ENCODE peak calls at places on chromosomes 11 and 22, in eight cellular contexts. W, N, J, Y, I, P, Z and E are unnamed samples.

GRCh38 chr11:75578977-75579376 is 16.9 kb downstream of the SERPINH1 start:
- DNase-seq in W (no peak), N (no peak), J (no peak), Y (no peak), I (no peak), P (no peak), Z (no peak), E (no peak)

GRCh38 chr22:43351966-43352345 is 8.8 kb upstream of the SCUBE1 start:
- DNase-seq in W (no peak), N (peak; percentile 30), J (no peak), Y (no peak), I (no peak), P (no peak), Z (no peak), E (no peak)

GRCh38 chr11:121040614-121041002 is 16.7 kb downstream of the TBCEL start:
- DNase-seq in W (no peak), N (no peak), J (no peak), Y (no peak), I (no peak), P (no peak), Z (no peak), E (no peak)

GRCh38 chr11:129894281-129895125 is 875 bp downstream of the NFRKB start:
- DNase-seq in W (no peak), N (no peak), J (peak; percentile 17), Y (peak; percentile 35), I (peak; percentile 14), P (no peak), Z (no peak), E (no peak)

GRCh38 chr11:66497206-66497605 is 13.2 kb upstream of the BBS1 start:
- DNase-seq in W (no peak), N (no peak), J (no peak), Y (no peak), I (no peak), P (no peak), Z (no peak), E (no peak)

GRCh38 chr11:69250503-69251393 is 43.2 kb upstream of the MYEOV start:
- DNase-seq in W (peak; percentile 39), N (no peak), J (no peak), Y (no peak), I (no peak), P (no peak), Z (no peak), E (no peak)

GRCh38 chr11:102010776-102011500 is 36.3 kb upstream of the CFAP300 start:
- DNase-seq in W (peak; percentile 76), N (no peak), J (no peak), Y (no peak), I (peak; percentile 84), P (peak; percentile 72), Z (peak; percentile 53), E (peak; percentile 83)

GRCh38 chr11:72673284-72673942 is 809 bp downstream of the PDE2A start:
- DNase-seq in W (no peak), N (no peak), J (peak; percentile 55), Y (no peak), I (no peak), P (no peak), Z (no peak), E (no peak)

DNA sequence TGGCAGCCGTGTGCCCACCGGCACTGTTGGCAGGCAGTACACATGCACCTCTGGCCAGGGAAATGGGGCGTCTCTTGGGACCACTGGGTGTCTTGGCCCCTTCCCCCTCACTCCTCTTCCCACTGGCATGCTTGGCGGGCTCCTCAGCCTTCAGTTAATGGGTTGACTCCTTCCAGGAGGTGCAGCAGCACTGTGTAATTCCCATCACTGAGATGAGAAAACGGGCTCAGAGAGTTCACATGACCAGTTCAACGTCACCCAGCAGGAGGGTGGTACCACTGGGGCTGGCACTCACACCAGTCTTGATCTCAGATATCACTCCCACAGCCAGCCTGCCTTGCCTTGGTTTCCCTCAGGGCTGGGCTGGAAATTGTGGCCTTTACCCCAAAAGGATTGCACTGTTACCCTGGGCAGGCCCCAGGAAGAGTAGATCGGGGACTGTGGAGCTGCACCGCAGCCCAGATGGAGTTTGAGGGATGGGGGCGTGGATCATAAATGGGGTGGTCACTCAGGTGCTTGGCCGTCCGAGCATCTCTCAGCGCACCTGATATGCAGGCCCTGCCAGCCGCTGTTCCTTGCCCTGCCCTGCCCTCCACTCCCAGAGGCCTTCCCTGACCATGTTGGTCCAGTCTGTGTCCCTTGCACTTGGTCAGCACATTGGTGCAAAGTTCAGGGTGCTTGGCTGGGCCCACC is 16.9 kb downstream of the CAPN5 start:
- DNase-seq in W (peak; percentile 51), N (peak; percentile 70), J (no peak), Y (no peak), I (no peak), P (no peak), Z (no peak), E (no peak)
- H3K4me1 ChIP-seq in W (peaks cover 10% of the 10 kb centered on the region), N (peaks cover 10% of the 10 kb centered on the region), J (peaks cover 17% of the 10 kb centered on the region), Y (peaks cover 18% of the 10 kb centered on the region), I (no peaks in the 10 kb centered on the region), P (peaks cover 22% of the 10 kb centered on the region), Z (peaks cover 58% of the 10 kb centered on the region), E (peaks cover 16% of the 10 kb centered on the region)

GRCh38 chr11:118872403-118872821 is 11.3 kb upstream of the CXCR5 start:
- DNase-seq in W (no peak), N (peak; percentile 86), J (no peak), Y (peak; percentile 85), I (no peak), P (no peak), Z (no peak), E (no peak)

GRCh38 chr11:118873804-118874203 is 9.9 kb upstream of the CXCR5 start:
- DNase-seq in W (no peak), N (no peak), J (no peak), Y (no peak), I (no peak), P (no peak), Z (no peak), E (no peak)

GRCh38 chr11:118876261-118876660 is 7.4 kb upstream of the CXCR5 start:
- DNase-seq in W (no peak), N (peak; percentile 83), J (peak; percentile 42), Y (no peak), I (no peak), P (no peak), Z (no peak), E (no peak)

GRCh38 chr11:118868659-118869058 is 15.0 kb upstream of the CXCR5 start:
- DNase-seq in W (no peak), N (peak; percentile 46), J (no peak), Y (no peak), I (no peak), P (no peak), Z (no peak), E (no peak)

GRCh38 chr11:118870396-118871343 is 13.0 kb upstream of the CXCR5 start:
- DNase-seq in W (peak; percentile 95), N (peak; percentile 83), J (no peak), Y (peak; percentile 64), I (no peak), P (peak; percentile 52), Z (peak; percentile 28), E (no peak)
- H3K4me1 ChIP-seq in W (peaks cover 28% of the 10 kb centered on the region), N (peaks cover 25% of the 10 kb centered on the region), J (peaks cover 26% of the 10 kb centered on the region), Y (peaks cover 52% of the 10 kb centered on the region), I (peaks cover 13% of the 10 kb centered on the region), P (peaks cover 19% of the 10 kb centered on the region), Z (peaks cover 18% of the 10 kb centered on the region), E (peaks cover 20% of the 10 kb centered on the region)

GRCh38 chr11:65432686-65433582 is 10.3 kb downstream of the NEAT1 start:
- DNase-seq in W (no peak), N (no peak), J (no peak), Y (peak; percentile 58), I (peak; percentile 27), P (no peak), Z (no peak), E (no peak)

GRCh38 chr11:65433657-65434056 is 11.1 kb downstream of the NEAT1 start:
- DNase-seq in W (no peak), N (no peak), J (no peak), Y (no peak), I (no peak), P (no peak), Z (no peak), E (no peak)

GRCh38 chr11:65430406-65431217 is 8.0 kb downstream of the NEAT1 start:
- DNase-seq in W (no peak), N (no peak), J (no peak), Y (peak; percentile 72), I (peak; percentile 57), P (no peak), Z (no peak), E (no peak)

GRCh38 chr11:65431452-65432132 is 9.0 kb downstream of the NEAT1 start:
- DNase-seq in W (no peak), N (no peak), J (no peak), Y (peak; percentile 73), I (peak; percentile 29), P (no peak), Z (no peak), E (no peak)

GRCh38 chr11:65432133-65432650 is 9.6 kb downstream of the NEAT1 start:
- DNase-seq in W (no peak), N (no peak), J (no peak), Y (no peak), I (no peak), P (no peak), Z (no peak), E (no peak)
- H3K4me1 ChIP-seq in W (peaks cover 99% of the 10 kb centered on the region), N (peaks cover 57% of the 10 kb centered on the region), J (peaks cover 39% of the 10 kb centered on the region), Y (peaks cover 59% of the 10 kb centered on the region), I (peaks cover 24% of the 10 kb centered on the region), P (peaks cover 99% of the 10 kb centered on the region), Z (peaks cover 88% of the 10 kb centered on the region), E (peaks cover 97% of the 10 kb centered on the region)

GRCh38 chr11:119722281-119722794 is 6.7 kb downstream of the NECTIN1 start:
- DNase-seq in W (no peak), N (no peak), J (no peak), Y (no peak), I (no peak), P (no peak), Z (no peak), E (no peak)

GRCh38 chr11:119724956-119725355 is 4.0 kb downstream of the NECTIN1 start:
- DNase-seq in W (no peak), N (no peak), J (no peak), Y (no peak), I (no peak), P (no peak), Z (no peak), E (no peak)

GRCh38 chr11:119721129-119722120 is 7.6 kb downstream of the NECTIN1 start:
- DNase-seq in W (no peak), N (no peak), J (no peak), Y (no peak), I (peak; percentile 85), P (peak; percentile 42), Z (peak; percentile 67), E (no peak)

GRCh38 chr11:119723952-119724325 is 5.1 kb downstream of the NECTIN1 start:
- DNase-seq in W (no peak), N (no peak), J (no peak), Y (no peak), I (no peak), P (no peak), Z (no peak), E (no peak)

DNA sequence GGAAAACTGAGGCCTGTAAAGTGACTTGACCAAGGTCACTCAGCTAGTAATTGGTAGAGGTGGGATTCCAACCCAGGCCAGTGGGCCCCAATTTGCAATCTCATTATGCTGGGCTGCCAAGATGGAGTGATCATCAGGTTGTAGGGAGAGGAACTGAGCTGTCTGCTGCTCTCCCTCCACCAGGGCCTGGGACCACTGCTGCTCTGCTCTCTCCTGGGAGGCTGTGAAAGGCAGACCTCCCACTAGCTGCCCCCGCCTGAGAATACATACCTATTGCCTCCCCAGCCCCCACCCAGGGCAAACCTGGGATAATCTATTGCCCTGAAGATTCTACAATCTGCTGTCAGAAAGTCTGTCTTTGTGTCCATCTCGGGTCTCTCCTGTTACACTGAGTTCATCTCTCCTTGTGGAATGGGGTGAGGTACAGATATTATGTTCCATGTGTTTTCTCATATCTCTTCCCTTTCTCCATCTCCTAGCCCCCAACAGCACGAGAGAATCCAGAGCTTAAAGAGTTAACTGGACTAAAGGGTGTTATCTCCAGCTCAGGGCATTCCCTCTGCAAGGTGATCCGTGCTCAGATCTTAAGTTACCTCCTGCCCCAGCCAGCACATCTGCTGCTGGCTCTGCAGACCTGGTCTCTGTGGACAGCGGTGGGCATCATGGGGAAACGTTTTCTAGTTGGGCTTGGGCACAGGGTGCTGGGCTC is 5.6 kb downstream of the NECTIN1 start:
- DNase-seq in W (no peak), N (no peak), J (no peak), Y (no peak), I (no peak), P (no peak), Z (no peak), E (no peak)
- H3K4me1 ChIP-seq in W (peaks cover 34% of the 10 kb centered on the region), N (peaks cover 9% of the 10 kb centered on the region), J (peaks cover 13% of the 10 kb centered on the region), Y (peaks cover 14% of the 10 kb centered on the region), I (peaks cover 65% of the 10 kb centered on the region), P (peaks cover 43% of the 10 kb centered on the region), Z (peaks cover 37% of the 10 kb centered on the region), E (peaks cover 20% of the 10 kb centered on the region)